ENCODE peak calls at places on chromosomes 12 and 14, in eight cellular contexts. L is fibroblast of lung, U is cardiac fibroblast, Q is mammary epithelial cell, M is left lung, N is A549, P is lower lobe of right lung, T is BJ. X is an unnamed sample.

GRCh38 chr14:99562848-99563748 is 40.9 kb downstream of the CCDC85C start:
- DNase-seq in P (peak; percentile 91), L (peak; percentile 89), Q (peak; percentile 47), T (no peak), M (peak; percentile 73), U (peak; percentile 38), N (peak; percentile 76), X (peak; percentile 88)

GRCh38 chr14:52033131-52033642 is 35.7 kb downstream of the NID2 start:
- DNase-seq in U (peak; percentile 85), Q (peak; percentile 8), M (no peak), N (no peak), L (peak; percentile 68), T (peak; percentile 82), P (no peak), X (no peak)

GRCh38 chr12:26276709-26277108 is 81.3 kb downstream of the SSPN start:
- DNase-seq in U (peak; percentile 18), N (no peak), M (no peak), Q (no peak), L (peak; percentile 43), T (no peak), P (no peak), X (no peak)

GRCh38 chr12:52836042-52836466 is 1.9 kb upstream of the KRT79 start:
- DNase-seq in P (peak; percentile 58), Q (peak; percentile 8), M (no peak), T (no peak), N (no peak), L (peak; percentile 85), U (peak; percentile 74), X (no peak)

GRCh38 chr14:61329478-61330051 is 8.2 kb downstream of the PRKCH start:
- DNase-seq in U (no peak), P (no peak), Q (no peak), L (no peak), N (no peak), M (no peak), T (no peak), X (no peak)

GRCh38 chr12:51971679-51972423 is 20.4 kb downstream of the ACVR1B start:
- DNase-seq in M (no peak), Q (no peak), N (no peak), P (no peak), L (no peak), U (peak; percentile 33), T (no peak), X (no peak)

GRCh38 chr12:83018063-83018462 is 331.4 kb downstream of the TMTC2 start:
- DNase-seq in N (no peak), P (no peak), T (no peak), U (no peak), L (no peak), Q (no peak), M (no peak), X (no peak)

GRCh38 chr14:50775357-50775756 is 55.6 kb downstream of the NIN start:
- DNase-seq in U (peak; percentile 92), T (peak; percentile 89), L (peak; percentile 90), M (no peak), Q (peak; percentile 87), N (no peak), P (no peak), X (no peak)

GRCh38 chr12:121223283-121223946 is 13.5 kb downstream of the P2RX4 start:
- DNase-seq in Q (peak; percentile 12), T (no peak), N (no peak), P (no peak), M (no peak), U (peak; percentile 22), L (no peak), X (no peak)

GRCh38 chr12:57461326-57461903 is 1.8 kb downstream of the GLI1 start:
- DNase-seq in U (peak; percentile 27), T (no peak), Q (peak; percentile 30), M (peak; percentile 73), N (peak; percentile 86), P (no peak), L (peak; percentile 70), X (no peak)

GRCh38 chr14:61662437-61663311 is 32.6 kb upstream of the HIF1A start:
- DNase-seq in N (peak; percentile 10), T (no peak), M (peak; percentile 46), Q (peak; percentile 81), U (peak; percentile 89), L (peak; percentile 83), P (no peak), X (no peak)

GRCh38 chr12:11573880-11574279 is 75.6 kb upstream of the ETV6 start:
- DNase-seq in U (no peak), P (no peak), L (no peak), M (no peak), N (no peak), Q (no peak), T (no peak), X (no peak)

GRCh38 chr12:30988086-30988485 is 61.5 kb downstream of the TSPAN11 start:
- DNase-seq in Q (no peak), M (no peak), L (no peak), T (no peak), P (no peak), U (no peak), N (no peak), X (no peak)

GRCh38 chr14:95146079-95146771 is 11.1 kb downstream of the DICER1 start:
- DNase-seq in Q (peak; percentile 75), M (no peak), U (no peak), T (no peak), L (no peak), N (no peak), P (peak; percentile 51), X (no peak)

GRCh38 chr12:107283652-107284051 is 190.3 kb upstream of the CRY1 start:
- DNase-seq in M (no peak), N (no peak), T (no peak), U (no peak), P (no peak), L (no peak), Q (no peak), X (no peak)

GRCh38 chr12:47082283-47082962 is 2.7 kb upstream of the AMIGO2 start:
- DNase-seq in L (no peak), M (no peak), P (no peak), U (no peak), T (no peak), N (no peak), Q (no peak), X (peak; percentile 27)

GRCh38 chr14:79352026-79352425 is 859.3 kb downstream of the DIO2 start:
- DNase-seq in U (no peak), T (no peak), L (no peak), Q (no peak), N (no peak), M (no peak), P (no peak), X (no peak)

GRCh38 chr12:79563021-79563739 is 127.6 kb downstream of the PAWR start:
- DNase-seq in L (no peak), M (no peak), P (no peak), Q (no peak), N (no peak), U (no peak), T (no peak), X (no peak)

GRCh38 chr12:122228092-122228491 is 2.2 kb upstream of the DIABLO start:
- DNase-seq in L (no peak), P (no peak), T (no peak), Q (no peak), N (no peak), U (no peak), M (no peak), X (no peak)
- H3K4me3 ChIP-seq in L (no peak overlapping the region), P (no peak overlapping the region), T (no peak overlapping the region), Q (no peak overlapping the region), N (no peak overlapping the region), U (no peak overlapping the region), M (no peak overlapping the region), X (no peak overlapping the region)

GRCh38 chr12:19707948-19708409 is 268.7 kb downstream of the AEBP2 start:
- DNase-seq in P (no peak), Q (peak; percentile 67), U (peak; percentile 92), L (peak; percentile 56), M (no peak), N (no peak), T (no peak), X (no peak)
- TF ChIP-seq CTCF in P (no peak), Q (peak; percentile 20), U (peak; percentile 41), L (peak; percentile 21), M (no peak), N (no peak), T (peak; percentile 17), X (no peak)

GRCh38 chr14:59377485-59377884 is 87.7 kb downstream of the GPR135 start:
- DNase-seq in Q (no peak), T (no peak), P (no peak), M (no peak), N (no peak), U (no peak), L (no peak), X (no peak)
- H3K4me3 ChIP-seq in Q (no peak overlapping the region), T (no peak overlapping the region), P (no peak overlapping the region), M (no peak overlapping the region), N (no peak overlapping the region), U (no peak overlapping the region), L (no peak overlapping the region), X (no peak overlapping the region)

GRCh38 chr12:9754097-9754964 is 6.4 kb downstream of the CD69 start:
- DNase-seq in N (no peak), Q (no peak), U (no peak), L (no peak), M (no peak), P (no peak), T (no peak), X (no peak)

GRCh38 chr12:9751204-9752144 is 9.2 kb downstream of the CD69 start:
- DNase-seq in P (no peak), T (no peak), N (peak; percentile 36), U (peak; percentile 57), L (peak; percentile 15), M (no peak), Q (peak; percentile 11), X (no peak)

GRCh38 chr12:9752145-9752717 is 8.5 kb downstream of the CD69 start:
- DNase-seq in L (no peak), U (no peak), Q (no peak), P (no peak), M (no peak), N (no peak), T (no peak), X (no peak)

GRCh38 chr12:9753042-9753820 is 7.5 kb downstream of the CD69 start:
- DNase-seq in T (no peak), U (no peak), Q (no peak), P (no peak), N (no peak), L (no peak), M (no peak), X (no peak)

DNA sequence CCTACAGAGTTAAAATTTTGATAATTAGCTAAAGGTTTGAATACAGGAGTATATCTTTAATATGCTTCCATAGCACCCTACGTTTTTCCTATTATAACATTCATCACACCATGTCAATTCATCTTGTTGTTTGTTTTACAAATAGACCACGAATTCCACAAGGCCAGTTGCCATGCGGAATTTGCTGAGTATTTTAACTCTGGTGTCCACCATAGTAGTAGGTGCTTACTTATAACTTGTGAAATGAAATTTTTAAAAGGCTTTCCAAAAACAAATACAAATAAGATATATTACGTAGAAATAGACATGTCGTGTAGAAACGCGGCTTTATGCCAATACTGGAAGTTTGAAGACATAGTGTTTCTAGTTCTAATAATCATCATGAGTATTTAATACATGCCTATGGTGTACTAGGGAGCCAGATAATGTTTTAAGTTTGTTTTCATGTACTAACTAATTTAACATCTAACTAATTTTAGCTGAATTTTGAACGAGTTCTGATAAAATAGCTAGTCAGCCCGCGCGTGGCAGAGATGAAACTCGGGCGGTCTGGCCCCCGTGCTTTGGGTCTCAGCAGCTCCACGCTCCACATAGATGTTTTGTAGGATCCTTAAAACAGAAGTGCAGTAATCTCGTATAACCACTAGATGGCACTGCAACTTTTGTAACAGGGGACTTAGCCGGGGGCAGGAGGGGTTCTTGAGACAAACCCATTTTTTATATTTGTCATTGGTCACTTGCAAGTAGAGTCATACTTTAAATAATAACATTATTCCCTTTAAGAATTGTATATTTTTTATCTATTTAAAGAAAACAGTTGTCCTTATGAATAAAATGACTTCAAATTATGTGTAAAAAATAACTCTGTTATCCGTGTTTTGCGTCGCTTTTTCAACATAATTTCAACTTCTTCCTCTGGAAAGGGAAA is 10.2 kb downstream of the CD69 start:
- DNase-seq in Q (peak; percentile 30), N (peak; percentile 74), L (peak; percentile 56), U (peak; percentile 75), P (peak; percentile 50), T (no peak), M (no peak), X (no peak)
- TF ChIP-seq CTCF in Q (peak; percentile 82), N (peak; percentile 75), L (peak; percentile 77), U (peak; percentile 79), P (peak; percentile 88), T (peak; percentile 84), M (peak; percentile 86), X (peak; percentile 74)

X was measured in LNCaP clone FGC.